ENCODE peak calls at places on chromosomes 6 and 20, in seven cellular contexts. G is uterus, A is IMR-90, L is adrenal gland, V is transverse colon, E is GM12878, U is suprapubic skin. S is an unnamed sample.

GRCh38 chr6:131733376-131734016 is 22.7 kb upstream of the CTAGE9 start:
- DNase-seq in G (peak; percentile 41), A (peak; percentile 67), L (no peak), V (no peak), E (no peak), U (no peak), S (peak; percentile 5)

GRCh38 chr6:33905081-33905609 is 101.3 kb upstream of the MLN start:
- DNase-seq in G (no peak), A (no peak), L (no peak), V (no peak), E (peak; percentile 9), U (no peak), S (no peak)

GRCh38 chr20:15297059-15297875 is 959.9 kb upstream of the FLRT3 start:
- DNase-seq in G (no peak), A (no peak), L (no peak), V (no peak), E (no peak), U (no peak), S (no peak)

GRCh38 chr6:18395177-18395850 is 8.2 kb downstream of the RNF144B start:
- DNase-seq in G (no peak), A (no peak), L (no peak), V (no peak), E (no peak), U (no peak), S (no peak)

GRCh38 chr20:47810116-47810672 is 24.9 kb upstream of the SULF2 start:
- DNase-seq in G (no peak), A (no peak), L (no peak), V (no peak), E (no peak), U (no peak), S (no peak)

GRCh38 chr6:33297406-33297955 is 1.3 kb downstream of the RGL2 start:
- DNase-seq in G (no peak), A (no peak), L (peak; percentile 70), V (peak; percentile 70), E (no peak), U (peak; percentile 83), S (peak; percentile 69)

GRCh38 chr20:35257175-35257909 is 20.6 kb downstream of the MMP24OS start:
- DNase-seq in G (no peak), A (peak; percentile 44), L (no peak), V (no peak), E (no peak), U (no peak), S (no peak)

GRCh38 chr20:62518911-62519310 is 43.1 kb upstream of the GATA5 start:
- DNase-seq in G (no peak), A (no peak), L (no peak), V (no peak), E (no peak), U (no peak), S (no peak)

GRCh38 chr6:108383967-108384366 is 89.1 kb downstream of the AFG1L start:
- DNase-seq in G (no peak), A (no peak), L (no peak), V (no peak), E (no peak), U (no peak), S (no peak)

GRCh38 chr20:58054744-58055373 is 173.6 kb downstream of the ANKRD60 start:
- DNase-seq in G (peak; percentile 91), A (no peak), L (no peak), V (peak; percentile 14), E (no peak), U (peak; percentile 72), S (no peak)

GRCh38 chr6:118872726-118873125 is 21.2 kb upstream of the ASF1A start:
- DNase-seq in G (no peak), A (no peak), L (peak; percentile 35), V (no peak), E (no peak), U (no peak), S (no peak)

GRCh38 chr6:33278392-33278741 is 1.4 kb downstream of the B3GALT4 start:
- DNase-seq in G (no peak), A (no peak), L (no peak), V (no peak), E (no peak), U (no peak), S (no peak)

DNA sequence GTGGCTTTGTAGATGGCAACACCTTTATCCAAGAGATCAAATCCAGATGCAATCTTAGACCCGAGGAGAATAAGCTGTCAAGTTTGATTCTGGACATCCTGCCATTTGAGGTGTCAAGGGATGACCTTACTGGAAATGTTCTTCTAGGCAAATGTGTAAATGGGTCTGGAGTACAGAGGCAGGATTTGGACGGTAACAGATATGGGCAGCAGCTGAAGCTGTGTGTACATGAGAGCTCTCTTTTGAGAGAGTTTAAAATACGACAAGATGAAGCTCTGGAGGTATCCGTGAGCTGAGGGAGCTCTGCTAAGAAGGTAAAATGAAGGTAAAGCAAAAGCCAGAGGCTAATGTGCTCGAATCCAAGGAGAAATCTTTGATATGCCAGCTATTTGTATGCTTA is 56.6 kb downstream of the RALGAPA2 start:
- DNase-seq in G (no peak), A (no peak), L (no peak), V (no peak), E (no peak), U (no peak), S (no peak)
- TF ChIP-seq POLR2A in G (no peak), A (no peak), L (no peak), V (no peak), E (no peak), U (no peak), S (no peak)

DNA sequence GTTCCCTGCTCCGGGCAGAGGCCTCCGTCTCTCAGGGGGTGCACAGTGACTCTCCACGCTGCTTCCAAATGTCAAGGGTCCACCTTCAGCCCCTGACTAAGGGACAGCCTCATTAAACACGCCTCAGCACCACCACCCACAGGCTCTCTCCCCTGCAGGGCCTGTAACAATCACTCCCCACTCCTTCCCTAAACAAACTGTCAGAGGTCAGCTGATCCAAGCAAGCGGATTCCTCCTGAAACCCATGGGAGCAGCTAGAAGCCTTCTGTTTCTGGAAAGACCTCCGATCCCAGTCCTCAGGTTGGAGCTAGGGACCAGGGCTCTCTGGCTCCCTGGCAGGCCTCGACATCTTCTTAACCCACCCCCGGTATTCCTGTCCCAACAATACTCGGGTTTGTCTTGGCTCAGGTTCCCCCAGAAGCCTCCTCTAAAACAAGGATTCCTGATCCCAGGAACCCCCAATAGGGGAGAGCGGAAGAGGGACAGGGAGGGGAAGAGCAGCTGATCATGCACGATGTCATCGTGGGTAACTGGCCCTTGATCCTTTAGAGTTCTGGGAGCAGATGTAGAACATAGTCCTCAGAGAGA is 180.9 kb downstream of the ZNF217 start:
- DNase-seq in G (no peak), A (no peak), L (no peak), V (no peak), E (no peak), U (no peak), S (no peak)
- TF ChIP-seq POLR2A in G (no peak), A (no peak), L (no peak), V (no peak), E (no peak), U (no peak), S (no peak)

DNA sequence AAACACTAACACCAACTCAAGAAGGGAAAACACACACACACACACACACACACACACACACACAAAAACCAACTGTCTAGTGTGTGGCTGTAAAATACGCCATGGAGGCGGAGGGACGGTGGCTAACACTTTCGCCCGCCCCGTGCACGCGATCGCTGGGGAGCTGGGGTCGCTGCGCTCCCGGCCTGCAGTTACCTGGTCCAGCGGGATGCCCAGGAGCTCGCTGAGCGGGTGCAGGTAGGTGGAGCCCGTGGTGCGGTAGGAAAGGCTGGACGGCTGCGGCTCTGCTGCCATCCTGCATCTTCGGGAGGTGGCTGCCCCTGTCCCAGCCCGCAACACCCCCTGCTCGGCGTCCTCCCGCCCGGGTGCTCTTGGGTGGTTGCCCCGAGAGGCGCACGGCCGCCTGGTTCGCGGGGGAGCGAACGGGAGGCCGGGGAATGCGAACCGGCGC is 303 bp downstream of the MBOAT1 start:
- DNase-seq in G (no peak), A (no peak), L (no peak), V (peak; percentile 61), E (no peak), U (peak; percentile 75), S (no peak)
- TF ChIP-seq POLR2A in G (no peak), A (no peak), L (no peak), V (no peak), E (no peak), U (no peak), S (no peak)

GRCh38 chr20:32761831-32762753 is at the start of gene DNMT3B:
- DNase-seq in G (peak; percentile 73), A (peak; percentile 73), L (peak; percentile 72), V (peak; percentile 83), E (no peak), U (no peak), S (peak; percentile 92)
- TF ChIP-seq POLR2A in G (no peak), A (no peak), L (no peak), V (no peak), E (peak; percentile 60), U (no peak), S (peak; percentile 75)

GRCh38 chr6:36362551-36363389 is 24.7 kb downstream of the ETV7 start:
- DNase-seq in G (no peak), A (no peak), L (no peak), V (no peak), E (no peak), U (no peak), S (peak; percentile 87)

GRCh38 chr6:36368421-36368820 is 19.0 kb downstream of the ETV7 start:
- DNase-seq in G (no peak), A (peak; percentile 7), L (no peak), V (no peak), E (no peak), U (no peak), S (peak; percentile 48)

GRCh38 chr6:36361071-36361470 is 24.4 kb upstream of the BNIP5 start:
- DNase-seq in G (no peak), A (no peak), L (no peak), V (no peak), E (no peak), U (no peak), S (no peak)

GRCh38 chr6:36367743-36368142 is 19.7 kb downstream of the ETV7 start:
- DNase-seq in G (no peak), A (no peak), L (no peak), V (no peak), E (no peak), U (no peak), S (no peak)

DNA sequence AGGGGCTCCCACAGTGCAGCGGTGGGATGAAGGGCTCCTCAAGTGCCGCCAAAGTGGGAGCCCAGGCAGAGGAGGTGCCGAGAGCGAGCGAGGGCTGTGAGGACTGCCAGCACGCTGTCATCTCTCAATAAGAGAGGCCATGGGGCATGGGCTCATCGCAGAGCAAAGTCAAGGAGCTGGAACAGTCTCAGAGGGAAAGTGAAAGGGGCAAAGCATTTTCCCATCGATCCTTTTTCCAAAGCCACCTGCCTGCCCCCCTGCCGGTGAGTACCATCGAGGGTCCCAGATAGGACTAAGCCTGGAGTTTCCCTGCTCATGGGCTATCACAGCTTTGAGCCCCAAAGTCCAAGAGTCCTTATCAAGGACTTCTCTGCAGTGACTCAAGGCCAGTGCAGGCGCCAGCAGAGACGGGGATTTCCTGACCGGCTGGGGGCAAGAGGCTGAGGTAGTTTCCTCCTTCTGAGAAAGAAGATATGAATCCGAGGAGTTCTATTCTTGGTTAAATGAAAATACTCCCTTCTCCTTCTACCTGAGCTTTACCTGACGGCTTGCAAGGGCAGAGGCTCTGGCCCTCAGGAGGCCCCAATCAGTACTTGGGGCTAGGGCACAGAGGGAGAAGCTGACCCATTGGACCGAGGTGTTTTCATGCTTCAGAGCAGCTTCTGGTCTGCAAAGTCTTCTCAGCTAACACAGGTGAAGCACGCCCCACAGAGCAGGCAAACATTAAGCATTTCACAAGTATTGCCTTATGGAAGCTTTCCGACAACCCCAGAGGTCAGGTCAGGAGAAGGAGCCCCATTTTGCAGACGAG is 22.6 kb downstream of the ETV7 start:
- DNase-seq in G (no peak), A (peak; percentile 53), L (no peak), V (no peak), E (no peak), U (no peak), S (no peak)
- TF ChIP-seq POLR2A in G (no peak), A (no peak), L (no peak), V (no peak), E (no peak), U (no peak), S (no peak)

GRCh38 chr6:113970808-113971676 is at the start of gene HDAC2:
- DNase-seq in G (peak; percentile 75), A (peak; percentile 77), L (peak; percentile 85), V (peak; percentile 87), E (peak; percentile 71), U (peak; percentile 91), S (peak; percentile 97)
- TF ChIP-seq POLR2A in G (no peak), A (peak; percentile 53), L (peak; percentile 56), V (peak; percentile 70), E (peak; percentile 84), U (no peak), S (peak; percentile 60)